ENCODE peak calls at places on chromosome 16, in five cellular contexts. W is HepG2, U is mammary epithelial cell, F is astrocyte, A is HCT116. Q is an unnamed sample.
A peak's percentile ranks its signal among the peaks of the same experiment; 100 is the strongest.

GRCh38 chr16:52573365-52574104 is 26.6 kb upstream of the TOX3 start:
- DNase-seq in U (no peak), W (peak; percentile 95), A (no peak), F (no peak), Q (no peak)

GRCh38 chr16:28259091-28259780 is 33.1 kb upstream of the SBK1 start:
- DNase-seq in U (no peak), W (no peak), A (no peak), F (no peak), Q (no peak)

GRCh38 chr16:10946308-10946707 is 1.9 kb downstream of the CLEC16A start:
- DNase-seq in F (peak; percentile 58), A (no peak), W (no peak), U (peak; percentile 27), Q (no peak)

GRCh38 chr16:71499775-71500364 is 10.7 kb upstream of the ZNF19 start:
- DNase-seq in F (peak; percentile 22), A (peak; percentile 57), W (peak; percentile 68), U (peak; percentile 37), Q (peak; percentile 71)

GRCh38 chr16:26118575-26118974 is 426.8 kb downstream of the HS3ST4 start:
- DNase-seq in U (no peak), F (no peak), W (no peak), A (no peak), Q (no peak)

GRCh38 chr16:14650629-14651028 is 17.9 kb downstream of the BFAR start:
- DNase-seq in W (no peak), A (no peak), U (peak; percentile 75), F (no peak), Q (no peak)

GRCh38 chr16:9251026-9251425 is 159.6 kb downstream of the HAPSTR1 start:
- DNase-seq in W (no peak), F (no peak), U (no peak), A (no peak), Q (no peak)

GRCh38 chr16:30382398-30383015 is at the start of gene SEPTIN1:
- DNase-seq in W (no peak), F (no peak), A (no peak), U (no peak), Q (no peak)

GRCh38 chr16:19180741-19181140 is 12.7 kb downstream of the SYT17 start:
- DNase-seq in U (no peak), W (no peak), F (no peak), A (no peak), Q (no peak)

GRCh38 chr16:4500283-4500682 is 24.1 kb downstream of the HMOX2 start:
- DNase-seq in W (peak; percentile 39), U (peak; percentile 74), A (peak; percentile 27), F (peak; percentile 83), Q (peak; percentile 84)

GRCh38 chr16:71852146-71852545 is 6.4 kb downstream of the ATXN1L start:
- DNase-seq in W (no peak), U (no peak), A (no peak), F (no peak), Q (no peak)

GRCh38 chr16:30748634-30749445 is 615 bp downstream of the PHKG2 start:
- DNase-seq in F (peak; percentile 12), U (peak; percentile 32), W (no peak), A (no peak), Q (peak; percentile 33)

GRCh38 chr16:84374160-84374489 is 5.8 kb downstream of the ATP2C2 start:
- DNase-seq in A (no peak), W (no peak), U (no peak), F (peak; percentile 23), Q (no peak)

GRCh38 chr16:52929478-52929877 is 123.2 kb downstream of the CHD9NB start:
- DNase-seq in U (no peak), F (no peak), W (no peak), A (no peak), Q (no peak)

GRCh38 chr16:73711441-73712080 is 585.1 kb upstream of the PSMD7 start:
- DNase-seq in U (peak; percentile 9), F (no peak), W (no peak), A (no peak), Q (no peak)

GRCh38 chr16:64455275-64455674 is 666.6 kb downstream of the CDH11 start:
- DNase-seq in A (no peak), W (no peak), U (no peak), F (peak; percentile 29), Q (peak; percentile 76)

GRCh38 chr16:25012525-25012991 is 2.6 kb downstream of the ARHGAP17 start:
- DNase-seq in F (peak; percentile 78), U (peak; percentile 57), A (no peak), W (no peak), Q (peak; percentile 79)

GRCh38 chr16:89171216-89172170 is at the start of gene CDH15:
- DNase-seq in U (peak; percentile 92), F (peak; percentile 52), W (peak; percentile 94), A (peak; percentile 98), Q (peak; percentile 94)

GRCh38 chr16:56673916-56674315 is 4.3 kb downstream of the MT1H start:
- DNase-seq in A (no peak), W (peak; percentile 47), F (no peak), U (peak; percentile 37), Q (no peak)

GRCh38 chr16:24773771-24774427 is 44.4 kb downstream of the TNRC6A start:
- DNase-seq in A (no peak), U (peak; percentile 25), W (no peak), F (no peak), Q (no peak)

GRCh38 chr16:4376126-4376819 is 4.6 kb downstream of the VASN start:
- DNase-seq in U (no peak), A (no peak), W (no peak), F (peak; percentile 78), Q (peak; percentile 60)

GRCh38 chr16:84754353-84754856 is 54.6 kb downstream of the USP10 start:
- DNase-seq in F (peak; percentile 70), W (peak; percentile 83), A (peak; percentile 79), U (peak; percentile 84), Q (peak; percentile 87)

GRCh38 chr16:81376880-81377279 is 62.1 kb downstream of the GAN start:
- DNase-seq in A (peak; percentile 16), U (peak; percentile 88), F (peak; percentile 13), W (no peak), Q (peak; percentile 63)

GRCh38 chr16:85798283-85798776 is 1.0 kb downstream of the EMC8 start:
- DNase-seq in F (peak; percentile 2), U (no peak), W (peak; percentile 77), A (no peak), Q (no peak)

GRCh38 chr16:14492614-14493013 is 137.4 kb downstream of the PARN start:
- DNase-seq in A (no peak), U (no peak), W (no peak), F (no peak), Q (no peak)

GRCh38 chr16:20884240-20884556 is 16.0 kb downstream of the DCUN1D3 start:
- DNase-seq in W (peak; percentile 56), U (no peak), A (no peak), F (peak; percentile 77), Q (peak; percentile 51)

GRCh38 chr16:89156740-89157645 is 14.6 kb upstream of the CDH15 start:
- DNase-seq in U (no peak), W (no peak), A (no peak), F (no peak), Q (no peak)

GRCh38 chr16:9092963-9093477 is 1.6 kb downstream of the HAPSTR1 start:
- DNase-seq in W (no peak), U (no peak), F (no peak), A (no peak), Q (no peak)

DNA sequence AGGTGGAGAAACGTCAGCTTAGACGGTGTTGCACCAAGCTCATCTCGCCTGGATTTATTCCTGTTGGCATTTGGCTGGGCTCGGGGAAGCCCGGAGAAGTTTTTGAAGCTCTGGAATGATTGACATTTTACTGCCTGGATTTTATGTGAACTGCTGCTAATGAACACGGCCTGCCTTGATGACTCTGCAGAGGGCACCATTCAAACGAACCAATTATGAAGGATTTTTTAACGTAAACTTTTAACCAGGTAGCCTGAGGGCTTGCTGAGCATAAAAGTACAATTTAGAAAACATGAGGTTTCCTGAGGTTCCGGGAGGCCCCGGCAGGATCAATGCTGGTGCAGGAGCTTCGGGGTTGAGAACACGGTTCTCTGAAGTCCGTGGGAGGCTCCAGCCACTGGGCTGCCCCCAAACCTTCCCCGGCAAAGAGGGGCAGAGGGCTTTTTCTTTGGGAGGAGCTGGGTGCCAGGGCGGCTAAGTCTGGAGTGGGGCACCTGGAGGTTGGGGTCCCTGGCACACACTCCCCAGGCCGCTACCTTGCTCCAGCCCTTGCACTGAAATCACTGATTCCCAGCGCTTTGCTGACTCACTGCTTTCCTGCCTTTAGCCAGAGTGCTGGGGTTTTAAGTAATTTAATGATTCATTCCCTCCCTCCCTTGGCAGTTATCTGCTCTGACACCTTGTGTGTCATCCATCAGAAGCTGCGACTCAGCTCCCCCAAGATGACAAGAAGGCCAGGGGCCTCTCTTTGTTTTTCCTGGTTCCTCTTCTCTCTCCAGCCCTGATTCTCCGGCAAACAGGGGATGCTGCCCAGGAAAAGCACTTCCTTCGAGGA is 161.2 kb upstream of the IRX3 start:
- DNase-seq in U (peak; percentile 84), A (no peak), F (peak; percentile 84), W (no peak), Q (peak; percentile 62)
- H2AFZ ChIP-seq in U (no peak overlapping the region), A (no peak overlapping the region), F (no peak overlapping the region), W (no peak overlapping the region), Q (no peak overlapping the region)

DNA sequence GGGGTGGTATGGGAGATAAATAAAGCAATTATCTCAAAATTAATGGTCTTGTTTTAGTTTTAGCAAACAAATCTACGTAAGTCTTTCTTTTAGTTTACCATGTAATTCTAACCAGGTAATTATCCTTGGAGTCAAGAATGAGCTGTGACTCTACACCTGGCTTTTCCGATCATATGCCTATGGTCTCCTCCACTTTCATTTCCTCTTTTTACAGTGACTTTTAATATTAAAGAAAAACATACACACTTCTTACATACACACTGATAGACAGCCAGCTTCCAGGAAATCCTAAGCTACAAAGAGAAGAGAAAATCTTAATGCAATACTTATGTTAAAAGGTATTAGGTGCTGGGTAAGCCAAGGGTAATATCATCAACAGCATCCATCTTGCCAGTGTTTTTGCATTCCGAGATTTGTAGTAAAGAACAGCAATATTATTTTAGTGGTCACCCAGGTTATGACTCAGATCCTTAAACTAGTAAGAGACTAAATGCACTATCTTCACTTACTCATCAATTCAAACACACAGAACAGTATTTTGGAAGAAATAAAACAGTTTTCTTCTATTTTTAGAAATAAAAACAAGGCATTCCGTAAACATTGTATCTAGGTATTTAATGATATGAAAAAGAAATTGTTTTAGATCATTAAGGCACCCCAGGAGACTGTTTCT is 4.4 kb upstream of the IRX5 start:
- DNase-seq in U (peak; percentile 79), A (no peak), F (peak; percentile 82), W (no peak), Q (no peak)
- H3K79me2 ChIP-seq in U (peaks cover 75% of the 10 kb centered on the region), A (no peaks in the 10 kb centered on the region), F (peaks cover 16% of the 10 kb centered on the region), W (no peaks in the 10 kb centered on the region), Q (no peaks in the 10 kb centered on the region)

DNA sequence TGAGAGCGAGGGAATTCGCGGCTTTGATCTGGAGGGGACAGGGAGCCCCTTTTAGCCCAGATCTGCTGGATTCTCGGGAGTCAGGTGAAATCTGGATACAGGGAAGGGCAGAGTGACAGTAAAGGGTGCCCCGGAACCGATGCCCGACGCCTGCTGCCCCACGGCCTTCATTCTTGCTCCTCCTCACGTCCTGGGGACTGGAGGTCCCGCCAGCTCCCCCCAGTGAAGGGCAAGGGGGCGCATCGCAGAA is 596 bp downstream of the OR1F1 start:
- DNase-seq in U (no peak), A (no peak), W (no peak), F (no peak), Q (no peak)
- H3K9ac ChIP-seq in U (no peak overlapping the region), A (no peak overlapping the region), W (peak overlapping the region; percentile 57), F (peak overlapping the region; percentile 68), Q (no peak overlapping the region)

GRCh38 chr16:79897444-79898146 is 297.1 kb upstream of the MAF start:
- DNase-seq in W (peak; percentile 94), F (peak; percentile 71), U (no peak), A (no peak), Q (no peak)
- H2AFZ ChIP-seq in W (peak overlapping the region; percentile 48), F (no peak overlapping the region), U (no peak overlapping the region), A (no peak overlapping the region), Q (no peak overlapping the region)

Q was measured in PC-3.